ENCODE peak calls at places on chromosome 3, in six cellular contexts. One of them, this sample, is unnamed.

GRCh38 chr3:86464180-86464579 is 526.8 kb downstream of the VGLL3 start:
- DNase-seq in T follicular helper cell: no peak
- DNase-seq in HS-5: no peak
- DNase-seq in non-pigmented ciliary epithelial cell: no peak
- DNase-seq in astrocyte of the spinal cord: no peak
- DNase-seq in T-helper 2 cell: no peak
- DNase-seq in this sample: no peak

GRCh38 chr3:50890688-50891344 is 216.1 kb downstream of the DOCK3 start:
- DNase-seq in T-helper 2 cell: no peak
- DNase-seq in non-pigmented ciliary epithelial cell: no peak
- DNase-seq in T follicular helper cell: no peak
- DNase-seq in HS-5: no peak
- DNase-seq in astrocyte of the spinal cord: no peak
- DNase-seq in this sample: no peak

GRCh38 chr3:122857019-122857418 is 62.1 kb downstream of the SLC49A4 start:
- DNase-seq in non-pigmented ciliary epithelial cell: peak
- DNase-seq in astrocyte of the spinal cord: peak
- DNase-seq in T-helper 2 cell: no peak
- DNase-seq in T follicular helper cell: no peak
- DNase-seq in HS-5: peak
- DNase-seq in this sample: no peak

GRCh38 chr3:41265011-41265545 is 65.8 kb downstream of the CTNNB1 start:
- DNase-seq in astrocyte of the spinal cord: peak
- DNase-seq in T follicular helper cell: no peak
- DNase-seq in T-helper 2 cell: no peak
- DNase-seq in HS-5: no peak
- DNase-seq in non-pigmented ciliary epithelial cell: no peak
- DNase-seq in this sample: no peak

GRCh38 chr3:197367081-197367780 is 68.8 kb upstream of the DLG1 start:
- DNase-seq in T-helper 2 cell: no peak
- DNase-seq in non-pigmented ciliary epithelial cell: peak
- DNase-seq in T follicular helper cell: no peak
- DNase-seq in HS-5: no peak
- DNase-seq in astrocyte of the spinal cord: peak
- DNase-seq in this sample: no peak

GRCh38 chr3:191094057-191094456 is 105.0 kb upstream of the OSTN start:
- DNase-seq in HS-5: peak
- DNase-seq in astrocyte of the spinal cord: peak
- DNase-seq in T follicular helper cell: no peak
- DNase-seq in T-helper 2 cell: no peak
- DNase-seq in non-pigmented ciliary epithelial cell: peak
- DNase-seq in this sample: no peak

GRCh38 chr3:96813820-96814580 is 394 bp upstream of the EPHA6 start:
- DNase-seq in astrocyte of the spinal cord: peak
- DNase-seq in T-helper 2 cell: peak
- DNase-seq in T follicular helper cell: no peak
- DNase-seq in non-pigmented ciliary epithelial cell: no peak
- DNase-seq in HS-5: peak
- DNase-seq in this sample: no peak

GRCh38 chr3:186406669-186407635 is 44.9 kb upstream of the DGKG start:
- DNase-seq in astrocyte of the spinal cord: no peak
- DNase-seq in non-pigmented ciliary epithelial cell: no peak
- DNase-seq in HS-5: no peak
- DNase-seq in T follicular helper cell: no peak
- DNase-seq in T-helper 2 cell: no peak
- DNase-seq in this sample: no peak

GRCh38 chr3:124688580-124689454 is 41.4 kb upstream of the UMPS start:
- DNase-seq in non-pigmented ciliary epithelial cell: peak
- DNase-seq in HS-5: peak
- DNase-seq in T follicular helper cell: peak
- DNase-seq in T-helper 2 cell: peak
- DNase-seq in astrocyte of the spinal cord: peak
- DNase-seq in this sample: peak

GRCh38 chr3:42495393-42495792 is 7.0 kb upstream of the VIPR1 start:
- DNase-seq in T follicular helper cell: no peak
- DNase-seq in HS-5: no peak
- DNase-seq in astrocyte of the spinal cord: no peak
- DNase-seq in T-helper 2 cell: no peak
- DNase-seq in non-pigmented ciliary epithelial cell: no peak
- DNase-seq in this sample: no peak

GRCh38 chr3:45347329-45348000 is 40.9 kb upstream of the LARS2 start:
- DNase-seq in HS-5: no peak
- DNase-seq in astrocyte of the spinal cord: no peak
- DNase-seq in T follicular helper cell: no peak
- DNase-seq in non-pigmented ciliary epithelial cell: no peak
- DNase-seq in T-helper 2 cell: no peak
- DNase-seq in this sample: no peak

GRCh38 chr3:12470680-12471079 is 13.6 kb upstream of the TSEN2 start:
- DNase-seq in HS-5: no peak
- DNase-seq in T-helper 2 cell: no peak
- DNase-seq in astrocyte of the spinal cord: no peak
- DNase-seq in T follicular helper cell: no peak
- DNase-seq in non-pigmented ciliary epithelial cell: no peak
- DNase-seq in this sample: no peak

This sample was measured in glomerular endothelial cell.